ENCODE peak calls at places on chromosome 16, in six cellular contexts. M is neural progenitor cell, F is PC-3, N is HepG2, G is fibroblast of lung, C is hepatocyte. O is an unnamed sample. For H3K4me1, the result is how much of the 10 kb centered on the place peaks cover.

GRCh38 chr16:919658-920631 is 50.8 kb downstream of the LMF1 start:
- DNase-seq in M (no peak), F (no peak), N (no peak), G (no peak), C (peak), O (no peak)

GRCh38 chr16:69481901-69482341 is 57.5 kb downstream of the CYB5B start:
- DNase-seq in M (no peak), F (no peak), N (no peak), G (peak), C (no peak), O (no peak)

GRCh38 chr16:25126820-25127232 is 15.3 kb downstream of the LCMT1 start:
- DNase-seq in M (no peak), F (peak), N (peak), G (peak), C (peak), O (peak)

GRCh38 chr16:51557670-51558069 is 406.6 kb upstream of the SALL1 start:
- DNase-seq in M (no peak), F (no peak), N (no peak), G (no peak), C (no peak), O (no peak)

GRCh38 chr16:69329369-69330285 is 761 bp downstream of the PDF start:
- DNase-seq in M (peak), F (peak), N (no peak), G (peak), C (peak), O (peak)

GRCh38 chr16:1154887-1155331 is 2.0 kb downstream of the CACNA1H start:
- DNase-seq in M (no peak), F (peak), N (peak), G (peak), C (no peak), O (no peak)

GRCh38 chr16:56279132-56279531 is 87.8 kb downstream of the GNAO1 start:
- DNase-seq in M (no peak), F (peak), N (no peak), G (no peak), C (peak), O (no peak)

GRCh38 chr16:46582313-46582712 is 38.9 kb downstream of the SHCBP1 start:
- DNase-seq in M (no peak), F (no peak), N (no peak), G (no peak), C (no peak), O (no peak)

GRCh38 chr16:3045758-3046505 is 429 bp upstream of the MMP25 start:
- DNase-seq in M (peak), F (no peak), N (no peak), G (no peak), C (no peak), O (no peak)

GRCh38 chr16:23502466-23502865 is 7.8 kb downstream of the GGA2 start:
- DNase-seq in M (no peak), F (no peak), N (no peak), G (no peak), C (no peak), O (no peak)

GRCh38 chr16:3256146-3256875 is at the start of gene MEFV:
- DNase-seq in M (no peak), F (no peak), N (no peak), G (peak), C (no peak), O (no peak)

GRCh38 chr16:30430428-30430970 is 669 bp upstream of the DCTPP1 start:
- DNase-seq in M (no peak), F (no peak), N (peak), G (no peak), C (no peak), O (no peak)

GRCh38 chr16:2898831-2899563 is 12.7 kb upstream of the FLYWCH1 start:
- DNase-seq in M (peak), F (no peak), N (peak), G (no peak), C (peak), O (no peak)

GRCh38 chr16:54930034-54930938 is at the start of gene IRX5:
- DNase-seq in M (peak), F (peak), N (no peak), G (peak), C (peak), O (peak)

GRCh38 chr16:57871457-57871856 is 69.2 kb upstream of the KIFC3 start:
- DNase-seq in M (no peak), F (peak), N (no peak), G (peak), C (no peak), O (no peak)

GRCh38 chr16:3671424-3671823 is 16.9 kb downstream of the DNASE1 start:
- DNase-seq in M (no peak), F (no peak), N (no peak), G (no peak), C (no peak), O (no peak)

GRCh38 chr16:73202176-73202729 is 154.3 kb upstream of the ZFHX3 start:
- DNase-seq in M (no peak), F (no peak), N (peak), G (peak), C (peak), O (no peak)

GRCh38 chr16:17420821-17421220 is 49.9 kb downstream of the XYLT1 start:
- DNase-seq in M (no peak), F (no peak), N (no peak), G (peak), C (no peak), O (no peak)

GRCh38 chr16:82801361-82801760 is 174.6 kb downstream of the CDH13 start:
- DNase-seq in M (no peak), F (no peak), N (no peak), G (peak), C (no peak), O (no peak)

GRCh38 chr16:30132591-30132990 is 9.6 kb upstream of the MAPK3 start:
- DNase-seq in M (no peak), F (no peak), N (no peak), G (no peak), C (no peak), O (no peak)

GRCh38 chr16:21247376-21247775 is 13.9 kb downstream of the ANKS4B start:
- DNase-seq in M (no peak), F (no peak), N (no peak), G (no peak), C (no peak), O (no peak)

GRCh38 chr16:58026139-58026704 is 668 bp downstream of the MMP15 start:
- DNase-seq in M (peak), F (peak), N (no peak), G (peak), C (peak), O (no peak)

GRCh38 chr16:81652798-81653505 is 126.1 kb upstream of the PLCG2 start:
- DNase-seq in M (peak), F (no peak), N (no peak), G (no peak), C (no peak), O (peak)

GRCh38 chr16:89048871-89049422 is 44.7 kb upstream of the ACSF3 start:
- DNase-seq in M (no peak), F (no peak), N (no peak), G (no peak), C (no peak), O (no peak)

GRCh38 chr16:1150511-1150982 is 2.4 kb upstream of the CACNA1H start:
- DNase-seq in M (no peak), F (peak), N (peak), G (peak), C (no peak), O (peak)

GRCh38 chr16:997440-998051 is 16.0 kb downstream of the SOX8 start:
- DNase-seq in M (peak), F (peak), N (no peak), G (peak), C (peak), O (no peak)

GRCh38 chr16:68070811-68071546 is 14.2 kb upstream of the NFATC3 start:
- DNase-seq in M (no peak), F (no peak), N (no peak), G (no peak), C (no peak), O (no peak)

GRCh38 chr16:71722801-71723536 is 1.5 kb downstream of the PHLPP2 start:
- DNase-seq in M (peak), F (peak), N (peak), G (peak), C (peak), O (peak)

GRCh38 chr16:4388275-4389021 is 16.8 kb downstream of the VASN start:
- DNase-seq in M (no peak), F (no peak), N (no peak), G (no peak), C (no peak), O (no peak)

GRCh38 chr16:30615358-30616076 is 5.3 kb upstream of the ZNF689 start:
- DNase-seq in M (peak), F (peak), N (peak), G (no peak), C (peak), O (peak)

GRCh38 chr16:66720766-66721165 is 24.2 kb upstream of the CMTM4 start:
- DNase-seq in M (no peak), F (no peak), N (no peak), G (peak), C (no peak), O (no peak)

GRCh38 chr16:48231675-48232214 is 12.4 kb upstream of the LONP2 start:
- DNase-seq in M (peak), F (peak), N (peak), G (peak), C (peak), O (peak)

GRCh38 chr16:55056585-55057520 is 126.2 kb downstream of the IRX5 start:
- DNase-seq in M (peak), F (no peak), N (no peak), G (peak), C (peak), O (no peak)

GRCh38 chr16:89187337-89188063 is 12.8 kb downstream of the SLC22A31 start:
- DNase-seq in M (peak), F (no peak), N (no peak), G (peak), C (no peak), O (no peak)

GRCh38 chr16:82043680-82044584 is 8.9 kb downstream of the HSD17B2 start:
- DNase-seq in M (peak), F (peak), N (no peak), G (peak), C (no peak), O (no peak)

GRCh38 chr16:19113577-19114358 is at the start of gene ITPRIPL2:
- DNase-seq in M (peak), F (peak), N (peak), G (peak), C (peak), O (no peak)

GRCh38 chr16:85378145-85379040 is 234.7 kb upstream of the GSE1 start:
- DNase-seq in M (no peak), F (no peak), N (no peak), G (no peak), C (no peak), O (no peak)
- H3K4me1 ChIP-seq in M (under half), F (under half), N (under half), G (under half), C (under half), O (under half)

DNA sequence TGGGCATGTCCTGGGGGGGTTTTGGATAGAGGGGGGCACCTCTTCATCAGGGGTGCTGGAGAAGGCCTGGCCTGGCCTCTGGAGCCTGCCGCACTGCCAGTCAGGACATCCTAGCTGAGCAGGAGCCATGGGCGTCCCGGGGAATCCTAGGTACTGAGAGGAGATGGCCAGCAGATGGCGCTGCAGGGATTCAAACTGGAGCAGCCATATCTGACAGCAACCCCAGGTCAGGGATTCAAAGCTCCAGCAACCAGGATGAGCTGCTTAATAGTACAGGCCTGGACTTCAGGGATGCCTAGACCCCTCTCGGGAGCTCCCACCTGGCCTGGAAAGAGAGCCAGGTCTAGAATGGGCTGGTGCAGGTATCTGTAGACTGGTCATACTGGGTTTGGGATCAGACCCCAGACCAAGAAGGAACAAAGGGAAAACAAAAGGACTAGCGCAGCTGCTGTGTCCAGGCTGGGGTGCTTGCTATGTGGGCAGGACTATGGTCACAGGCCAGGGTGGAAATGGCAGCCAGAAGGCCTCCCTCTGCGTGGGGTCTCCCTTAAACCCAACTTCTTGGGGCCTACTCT is 306.9 kb upstream of the RBFOX1 start:
- DNase-seq in M (peak), F (peak), N (peak), G (no peak), C (peak), O (peak)
- TF ChIP-seq CTCF in M (peak), F (peak), N (peak), G (no peak), C (peak), O (peak)

GRCh38 chr16:80564394-80564793 is 23.6 kb downstream of the DYNLRB2 start:
- DNase-seq in M (no peak), F (no peak), N (no peak), G (no peak), C (no peak), O (no peak)
- H2AFZ ChIP-seq in M (no peak), F (no peak), N (no peak), G (no peak), C (no peak), O (no peak)

DNA sequence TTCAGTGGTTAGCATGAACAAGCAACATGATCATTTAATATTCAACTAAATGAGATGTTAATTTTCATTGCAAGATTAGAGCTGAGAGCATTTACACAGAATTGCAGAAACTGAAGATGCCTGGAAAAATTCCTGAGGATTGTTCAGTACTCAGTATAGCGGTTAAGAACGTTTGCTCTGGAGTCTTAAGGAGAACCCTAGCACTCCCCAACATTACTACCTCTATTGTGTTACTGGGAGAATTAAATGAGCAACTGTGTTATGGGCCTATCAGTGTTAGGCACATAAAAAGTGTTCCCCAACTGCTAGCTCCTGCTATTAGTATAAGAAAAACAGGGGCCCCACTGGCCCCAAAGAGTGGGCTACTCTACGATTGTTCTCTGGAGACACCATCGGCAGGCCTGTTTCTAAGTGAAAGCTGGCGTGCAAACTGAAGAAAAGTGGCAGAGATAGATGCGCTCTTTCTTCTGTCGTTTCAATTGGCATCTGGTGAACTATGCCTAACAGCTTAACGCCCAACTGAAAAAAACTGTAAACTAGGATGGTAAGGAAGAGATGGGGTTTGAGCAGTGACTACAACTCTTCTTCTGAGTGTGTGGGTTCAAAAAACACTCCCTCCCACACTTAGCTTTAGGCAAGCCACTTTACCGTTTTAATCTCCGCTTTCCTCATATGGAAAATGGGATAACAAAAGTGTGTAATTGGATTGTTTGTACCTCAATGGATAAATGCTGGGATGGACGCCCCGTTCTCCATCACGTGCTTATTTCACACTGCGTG is 1.3 kb downstream of the CDR2 start:
- DNase-seq in M (peak), F (peak), N (no peak), G (no peak), C (no peak), O (peak)
- H3K4me1 ChIP-seq in M (under half), F (under half), N (half or more), G (under half), C (under half), O (under half)

DNA sequence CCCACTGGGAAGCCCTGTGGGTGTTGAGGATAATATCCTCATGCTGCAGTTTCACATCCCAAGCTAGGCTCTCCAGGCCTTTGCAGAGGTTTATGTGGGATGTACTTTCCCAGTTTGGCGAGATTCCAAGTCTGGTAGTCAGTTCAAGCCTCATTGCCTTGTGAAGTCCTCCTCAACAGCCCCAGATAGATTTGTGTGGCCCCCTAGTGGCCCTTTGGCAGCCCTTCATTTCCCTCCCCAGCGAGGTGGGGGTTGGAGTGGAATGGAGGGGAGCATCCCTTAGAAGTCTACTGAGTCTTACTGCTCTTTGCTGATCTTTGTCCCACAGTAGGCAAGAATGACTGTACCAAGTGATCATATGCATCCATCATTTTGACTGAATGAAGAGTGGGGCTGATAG is 137.9 kb downstream of the CDH11 start:
- DNase-seq in M (peak), F (peak), N (peak), G (peak), C (peak), O (no peak)
- TF ChIP-seq CTCF in M (peak), F (peak), N (peak), G (peak), C (peak), O (peak)

GRCh38 chr16:26542198-26542597 is 524.5 kb upstream of the C16orf82 start:
- DNase-seq in M (no peak), F (no peak), N (no peak), G (no peak), C (no peak), O (no peak)
- H2AFZ ChIP-seq in M (no peak), F (no peak), N (no peak), G (no peak), C (no peak), O (no peak)

O was measured in MM.1S.